ENCODE peak calls at places on chromosomes 5 and 9, in eight cellular contexts. One of them, this sample, is unnamed.

GRCh38 chr9:87342743-87343142 is 154.9 kb upstream of the DAPK1 start:
- DNase-seq in heart right ventricle: peak
- DNase-seq in H1: no peak
- DNase-seq in esophagus squamous epithelium: no peak
- DNase-seq in stomach: no peak
- DNase-seq in PC-3: no peak
- DNase-seq in SK-N-SH: no peak
- DNase-seq in lower lobe of right lung: no peak
- DNase-seq in this sample: no peak

GRCh38 chr9:87570000-87570834 is 72.5 kb downstream of the DAPK1 start:
- DNase-seq in heart right ventricle: no peak
- DNase-seq in H1: no peak
- DNase-seq in esophagus squamous epithelium: no peak
- DNase-seq in stomach: no peak
- DNase-seq in PC-3: no peak
- DNase-seq in SK-N-SH: no peak
- DNase-seq in lower lobe of right lung: no peak
- DNase-seq in this sample: no peak

GRCh38 chr5:6759401-6759800 is 46.2 kb downstream of the TENT4A start:
- DNase-seq in heart right ventricle: no peak
- DNase-seq in H1: no peak
- DNase-seq in esophagus squamous epithelium: no peak
- DNase-seq in stomach: no peak
- DNase-seq in PC-3: peak
- DNase-seq in SK-N-SH: peak
- DNase-seq in lower lobe of right lung: no peak
- DNase-seq in this sample: no peak

GRCh38 chr5:107271682-107272350 is 398.9 kb downstream of the EFNA5 start:
- DNase-seq in heart right ventricle: no peak
- DNase-seq in H1: no peak
- DNase-seq in esophagus squamous epithelium: no peak
- DNase-seq in stomach: no peak
- DNase-seq in PC-3: no peak
- DNase-seq in SK-N-SH: no peak
- DNase-seq in lower lobe of right lung: no peak
- DNase-seq in this sample: no peak

GRCh38 chr5:68950111-68950510 is 143.7 kb upstream of the SLC30A5 start:
- DNase-seq in heart right ventricle: no peak
- DNase-seq in H1: no peak
- DNase-seq in esophagus squamous epithelium: no peak
- DNase-seq in stomach: no peak
- DNase-seq in PC-3: no peak
- DNase-seq in SK-N-SH: peak
- DNase-seq in lower lobe of right lung: no peak
- DNase-seq in this sample: peak

GRCh38 chr5:119578937-119579336 is 50.4 kb upstream of the FAM170A start:
- DNase-seq in heart right ventricle: no peak
- DNase-seq in H1: peak
- DNase-seq in esophagus squamous epithelium: no peak
- DNase-seq in stomach: no peak
- DNase-seq in PC-3: peak
- DNase-seq in SK-N-SH: no peak
- DNase-seq in lower lobe of right lung: no peak
- DNase-seq in this sample: no peak

GRCh38 chr5:2355859-2356258 is 395.6 kb downstream of the IRX2 start:
- DNase-seq in heart right ventricle: no peak
- DNase-seq in H1: no peak
- DNase-seq in esophagus squamous epithelium: no peak
- DNase-seq in stomach: no peak
- DNase-seq in PC-3: no peak
- DNase-seq in SK-N-SH: no peak
- DNase-seq in lower lobe of right lung: no peak
- DNase-seq in this sample: no peak

GRCh38 chr5:141478321-141478945 is 2.7 kb downstream of the PCDHGC3 start:
- DNase-seq in heart right ventricle: no peak
- DNase-seq in H1: peak
- DNase-seq in esophagus squamous epithelium: no peak
- DNase-seq in stomach: peak
- DNase-seq in PC-3: no peak
- DNase-seq in SK-N-SH: no peak
- DNase-seq in lower lobe of right lung: peak
- DNase-seq in this sample: no peak

GRCh38 chr5:146877783-146878470 is 630 bp downstream of the PPP2R2B start:
- DNase-seq in heart right ventricle: no peak
- DNase-seq in H1: no peak
- DNase-seq in esophagus squamous epithelium: no peak
- DNase-seq in stomach: no peak
- DNase-seq in PC-3: no peak
- DNase-seq in SK-N-SH: peak
- DNase-seq in lower lobe of right lung: peak
- DNase-seq in this sample: no peak

GRCh38 chr5:43303242-43303641 is 10.0 kb downstream of the HMGCS1 start:
- DNase-seq in heart right ventricle: no peak
- DNase-seq in H1: no peak
- DNase-seq in esophagus squamous epithelium: no peak
- DNase-seq in stomach: no peak
- DNase-seq in PC-3: no peak
- DNase-seq in SK-N-SH: no peak
- DNase-seq in lower lobe of right lung: no peak
- DNase-seq in this sample: no peak

GRCh38 chr9:27310582-27310981 is 13.6 kb upstream of the EQTN start:
- DNase-seq in heart right ventricle: no peak
- DNase-seq in H1: no peak
- DNase-seq in esophagus squamous epithelium: no peak
- DNase-seq in stomach: no peak
- DNase-seq in PC-3: no peak
- DNase-seq in SK-N-SH: no peak
- DNase-seq in lower lobe of right lung: no peak
- DNase-seq in this sample: no peak

GRCh38 chr5:4802044-4802443 is 338.1 kb upstream of the ADAMTS16 start:
- DNase-seq in heart right ventricle: no peak
- DNase-seq in H1: no peak
- DNase-seq in esophagus squamous epithelium: no peak
- DNase-seq in stomach: no peak
- DNase-seq in PC-3: no peak
- DNase-seq in SK-N-SH: no peak
- DNase-seq in lower lobe of right lung: no peak
- DNase-seq in this sample: no peak

GRCh38 chr5:32499261-32499660 is 54.7 kb upstream of the ZFR start:
- DNase-seq in heart right ventricle: no peak
- DNase-seq in H1: no peak
- DNase-seq in esophagus squamous epithelium: no peak
- DNase-seq in stomach: no peak
- DNase-seq in PC-3: no peak
- DNase-seq in SK-N-SH: no peak
- DNase-seq in lower lobe of right lung: no peak
- DNase-seq in this sample: no peak

GRCh38 chr5:22892441-22892840 is 39.3 kb upstream of the CDH12 start:
- DNase-seq in heart right ventricle: no peak
- DNase-seq in H1: no peak
- DNase-seq in esophagus squamous epithelium: no peak
- DNase-seq in stomach: no peak
- DNase-seq in PC-3: no peak
- DNase-seq in SK-N-SH: no peak
- DNase-seq in lower lobe of right lung: no peak
- DNase-seq in this sample: no peak

GRCh38 chr9:93665566-93666278 is 89.3 kb downstream of the PHF2 start:
- DNase-seq in heart right ventricle: no peak
- DNase-seq in H1: no peak
- DNase-seq in esophagus squamous epithelium: no peak
- DNase-seq in stomach: no peak
- DNase-seq in PC-3: no peak
- DNase-seq in SK-N-SH: no peak
- DNase-seq in lower lobe of right lung: peak
- DNase-seq in this sample: no peak

GRCh38 chr5:75190227-75190626 is 46.5 kb downstream of the ANKRD31 start:
- DNase-seq in heart right ventricle: no peak
- DNase-seq in H1: no peak
- DNase-seq in esophagus squamous epithelium: no peak
- DNase-seq in stomach: no peak
- DNase-seq in PC-3: no peak
- DNase-seq in SK-N-SH: no peak
- DNase-seq in lower lobe of right lung: no peak
- DNase-seq in this sample: no peak

GRCh38 chr5:39164529-39165402 is 54.6 kb downstream of the FYB1 start:
- DNase-seq in heart right ventricle: no peak
- DNase-seq in H1: no peak
- DNase-seq in esophagus squamous epithelium: no peak
- DNase-seq in stomach: no peak
- DNase-seq in PC-3: peak
- DNase-seq in SK-N-SH: no peak
- DNase-seq in lower lobe of right lung: no peak
- DNase-seq in this sample: peak

GRCh38 chr5:98902733-98903132 is 26.1 kb downstream of the CHD1 start:
- DNase-seq in heart right ventricle: no peak
- DNase-seq in H1: no peak
- DNase-seq in esophagus squamous epithelium: no peak
- DNase-seq in stomach: no peak
- DNase-seq in PC-3: peak
- DNase-seq in SK-N-SH: no peak
- DNase-seq in lower lobe of right lung: no peak
- DNase-seq in this sample: no peak

GRCh38 chr5:170278611-170279500 is 18.7 kb downstream of the LCP2 start:
- DNase-seq in heart right ventricle: peak
- DNase-seq in H1: no peak
- DNase-seq in esophagus squamous epithelium: peak
- DNase-seq in stomach: peak
- DNase-seq in PC-3: no peak
- DNase-seq in SK-N-SH: no peak
- DNase-seq in lower lobe of right lung: peak
- DNase-seq in this sample: no peak

GRCh38 chr5:3353561-3353960 is 242.1 kb upstream of the IRX1 start:
- DNase-seq in heart right ventricle: no peak
- DNase-seq in H1: no peak
- DNase-seq in esophagus squamous epithelium: no peak
- DNase-seq in stomach: peak
- DNase-seq in PC-3: no peak
- DNase-seq in SK-N-SH: no peak
- DNase-seq in lower lobe of right lung: no peak
- DNase-seq in this sample: no peak

GRCh38 chr9:134402182-134402581 is 75.9 kb downstream of the RXRA start:
- DNase-seq in heart right ventricle: no peak
- DNase-seq in H1: no peak
- DNase-seq in esophagus squamous epithelium: no peak
- DNase-seq in stomach: no peak
- DNase-seq in PC-3: no peak
- DNase-seq in SK-N-SH: no peak
- DNase-seq in lower lobe of right lung: no peak
- DNase-seq in this sample: no peak
- H3K27ac ChIP-seq in heart right ventricle: no peak
- H3K27ac ChIP-seq in H1: no peak
- H3K27ac ChIP-seq in esophagus squamous epithelium: no peak
- H3K27ac ChIP-seq in stomach: no peak
- H3K27ac ChIP-seq in PC-3: no peak
- H3K27ac ChIP-seq in SK-N-SH: no peak
- H3K27ac ChIP-seq in lower lobe of right lung: no peak
- H3K27ac ChIP-seq in this sample: no peak

DNA sequence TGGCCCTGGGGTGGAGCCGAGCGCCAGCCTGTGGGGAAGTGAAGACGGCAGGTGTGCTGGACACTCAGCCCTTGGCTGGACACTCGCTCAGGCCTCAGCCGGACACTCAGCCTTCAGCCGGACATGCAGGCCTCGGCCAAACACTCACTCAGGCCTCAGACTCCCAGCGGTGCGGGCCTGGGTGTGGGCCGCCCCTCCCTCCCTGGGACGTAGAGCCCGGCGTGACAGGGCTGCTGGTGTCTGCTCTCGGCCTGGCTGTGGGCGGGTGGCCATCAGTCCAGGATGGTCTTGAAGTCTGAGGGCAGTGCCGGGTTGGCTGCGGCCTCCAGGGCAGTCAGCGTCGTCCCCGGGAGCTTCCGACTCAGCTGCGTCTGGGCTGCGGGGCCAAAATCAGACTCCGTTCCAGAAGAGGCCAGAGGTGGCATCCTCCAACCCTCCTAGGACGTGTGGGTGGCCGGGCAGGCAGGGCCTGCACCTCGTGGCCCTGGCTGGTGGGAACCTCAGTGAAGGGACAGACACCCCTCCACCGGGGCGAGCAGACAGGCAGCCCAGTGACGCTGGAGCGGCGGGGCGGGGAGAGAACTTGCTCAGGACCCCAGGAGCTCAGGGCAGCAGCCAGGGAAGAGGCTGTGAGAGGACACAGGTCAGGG is 28.4 kb downstream of the SLC6A18 start:
- DNase-seq in heart right ventricle: no peak
- DNase-seq in H1: no peak
- DNase-seq in esophagus squamous epithelium: no peak
- DNase-seq in stomach: no peak
- DNase-seq in PC-3: no peak
- DNase-seq in SK-N-SH: no peak
- DNase-seq in lower lobe of right lung: no peak
- DNase-seq in this sample: no peak
- H3K27ac ChIP-seq in heart right ventricle: no peak
- H3K27ac ChIP-seq in H1: no peak
- H3K27ac ChIP-seq in esophagus squamous epithelium: no peak
- H3K27ac ChIP-seq in stomach: no peak
- H3K27ac ChIP-seq in PC-3: no peak
- H3K27ac ChIP-seq in SK-N-SH: no peak
- H3K27ac ChIP-seq in lower lobe of right lung: no peak
- H3K27ac ChIP-seq in this sample: no peak

GRCh38 chr9:7216004-7216821 is 458.4 kb downstream of the KDM4C start:
- DNase-seq in heart right ventricle: no peak
- DNase-seq in H1: no peak
- DNase-seq in esophagus squamous epithelium: no peak
- DNase-seq in stomach: no peak
- DNase-seq in PC-3: peak
- DNase-seq in SK-N-SH: no peak
- DNase-seq in lower lobe of right lung: no peak
- DNase-seq in this sample: peak
- H3K27ac ChIP-seq in heart right ventricle: no peak
- H3K27ac ChIP-seq in H1: no peak
- H3K27ac ChIP-seq in esophagus squamous epithelium: no peak
- H3K27ac ChIP-seq in stomach: no peak
- H3K27ac ChIP-seq in PC-3: peak
- H3K27ac ChIP-seq in SK-N-SH: no peak
- H3K27ac ChIP-seq in lower lobe of right lung: no peak
- H3K27ac ChIP-seq in this sample: peak

GRCh38 chr5:113048931-113049330 is 72.3 kb downstream of the DCP2 start:
- DNase-seq in heart right ventricle: no peak
- DNase-seq in H1: no peak
- DNase-seq in esophagus squamous epithelium: no peak
- DNase-seq in stomach: no peak
- DNase-seq in PC-3: no peak
- DNase-seq in SK-N-SH: no peak
- DNase-seq in lower lobe of right lung: no peak
- DNase-seq in this sample: no peak

GRCh38 chr5:113050606-113051391 is 74.2 kb downstream of the DCP2 start:
- DNase-seq in heart right ventricle: no peak
- DNase-seq in H1: no peak
- DNase-seq in esophagus squamous epithelium: no peak
- DNase-seq in stomach: no peak
- DNase-seq in PC-3: peak
- DNase-seq in SK-N-SH: no peak
- DNase-seq in lower lobe of right lung: no peak
- DNase-seq in this sample: no peak

GRCh38 chr5:113047234-113047633 is 70.6 kb downstream of the DCP2 start:
- DNase-seq in heart right ventricle: no peak
- DNase-seq in H1: no peak
- DNase-seq in esophagus squamous epithelium: no peak
- DNase-seq in stomach: no peak
- DNase-seq in PC-3: peak
- DNase-seq in SK-N-SH: no peak
- DNase-seq in lower lobe of right lung: no peak
- DNase-seq in this sample: no peak

GRCh38 chr5:113044776-113045175 is 68.2 kb downstream of the DCP2 start:
- DNase-seq in heart right ventricle: no peak
- DNase-seq in H1: no peak
- DNase-seq in esophagus squamous epithelium: no peak
- DNase-seq in stomach: no peak
- DNase-seq in PC-3: no peak
- DNase-seq in SK-N-SH: no peak
- DNase-seq in lower lobe of right lung: no peak
- DNase-seq in this sample: no peak

GRCh38 chr5:113047733-113048652 is 71.4 kb downstream of the DCP2 start:
- DNase-seq in heart right ventricle: no peak
- DNase-seq in H1: no peak
- DNase-seq in esophagus squamous epithelium: no peak
- DNase-seq in stomach: no peak
- DNase-seq in PC-3: no peak
- DNase-seq in SK-N-SH: no peak
- DNase-seq in lower lobe of right lung: no peak
- DNase-seq in this sample: no peak
- H3K27ac ChIP-seq in heart right ventricle: no peak
- H3K27ac ChIP-seq in H1: no peak
- H3K27ac ChIP-seq in esophagus squamous epithelium: no peak
- H3K27ac ChIP-seq in stomach: no peak
- H3K27ac ChIP-seq in PC-3: peak
- H3K27ac ChIP-seq in SK-N-SH: no peak
- H3K27ac ChIP-seq in lower lobe of right lung: peak
- H3K27ac ChIP-seq in this sample: peak